ENCODE peak calls at places on chromosomes 6 and 20, in four cellular contexts. N, F, X and Y are unnamed samples.

GRCh38 chr6:35085359-35086281 is 55.5 kb downstream of the TCP11 start:
- DNase-seq in N (no peak), X (no peak), F (no peak), Y (no peak)

GRCh38 chr6:106648651-106649308 is 19.4 kb downstream of the QRSL1 start:
- DNase-seq in X (no peak), N (no peak), F (no peak), Y (no peak)

GRCh38 chr20:7196481-7196880 is 429.0 kb downstream of the BMP2 start:
- DNase-seq in F (no peak), X (peak), N (no peak), Y (no peak)

GRCh38 chr6:11798096-11798495 is 19.5 kb upstream of the ADTRP start:
- DNase-seq in F (no peak), X (no peak), N (no peak), Y (peak)

GRCh38 chr6:144550392-144550791 is 265.3 kb downstream of the UTRN start:
- DNase-seq in F (no peak), X (no peak), N (no peak), Y (no peak)

GRCh38 chr6:19905584-19905983 is 68.4 kb downstream of the ID4 start:
- DNase-seq in X (no peak), N (no peak), F (no peak), Y (no peak)

GRCh38 chr6:94736231-94736630 is 841.1 kb upstream of the MANEA start:
- DNase-seq in X (no peak), N (no peak), F (no peak), Y (no peak)

GRCh38 chr6:25715794-25716193 is 38.7 kb upstream of the SLC17A4 start:
- DNase-seq in X (no peak), N (no peak), F (no peak), Y (no peak)

GRCh38 chr20:34636648-34637047 is 40.2 kb downstream of the PIGU start:
- DNase-seq in X (no peak), F (no peak), N (no peak), Y (no peak)

GRCh38 chr20:46438156-46438750 is 31.8 kb upstream of the ELMO2 start:
- DNase-seq in N (peak), X (no peak), F (no peak), Y (no peak)

GRCh38 chr6:148983986-148984385 is 237.2 kb downstream of the UST start:
- DNase-seq in N (no peak), X (no peak), F (no peak), Y (no peak)

GRCh38 chr6:136415351-136416005 is 125.8 kb upstream of the BCLAF1 start:
- DNase-seq in F (no peak), N (no peak), X (no peak), Y (no peak)

GRCh38 chr6:122734529-122735203 is 44.9 kb upstream of the FABP7 start:
- DNase-seq in F (no peak), N (no peak), X (no peak), Y (no peak)

GRCh38 chr6:93516441-93516840 is 97.1 kb upstream of the EPHA7 start:
- DNase-seq in X (no peak), N (no peak), F (no peak), Y (no peak)

GRCh38 chr20:62370115-62370806 is 3.1 kb upstream of the LAMA5 start:
- DNase-seq in N (peak), F (peak), X (no peak), Y (peak)

GRCh38 chr20:22473293-22473692 is 111.1 kb downstream of the FOXA2 start:
- DNase-seq in F (no peak), X (no peak), N (no peak), Y (no peak)

GRCh38 chr6:122530440-122531046 is 58.9 kb upstream of the SERINC1 start:
- DNase-seq in X (peak), F (no peak), N (peak), Y (peak)

GRCh38 chr6:137870744-137871247 is 3.7 kb downstream of the TNFAIP3 start:
- DNase-seq in N (no peak), F (no peak), X (no peak), Y (no peak)

GRCh38 chr6:169198885-169199284 is 54.8 kb downstream of the THBS2 start:
- DNase-seq in X (no peak), F (no peak), N (no peak), Y (no peak)

GRCh38 chr6:129766959-129767728 is 57.2 kb upstream of the ARHGAP18 start:
- DNase-seq in N (peak), F (no peak), X (no peak), Y (no peak)

GRCh38 chr6:39225543-39225942 is 3.7 kb downstream of the KCNK5 start:
- DNase-seq in F (no peak), N (peak), X (no peak), Y (no peak)

GRCh38 chr6:21325201-21325856 is 268.2 kb upstream of the SOX4 start:
- DNase-seq in F (no peak), X (no peak), N (no peak), Y (no peak)

GRCh38 chr6:143021543-143021942 is 39.1 kb upstream of the AIG1 start:
- DNase-seq in N (no peak), F (no peak), X (no peak), Y (no peak)

GRCh38 chr6:26043389-26044139 is 43.7 kb upstream of the HFE start:
- DNase-seq in X (peak), N (no peak), F (peak), Y (peak)

GRCh38 chr6:75437451-75438185 is 56.0 kb downstream of the FILIP1 start:
- DNase-seq in N (no peak), X (peak), F (no peak), Y (peak)

GRCh38 chr20:1619861-1620444 is at the start of gene SIRPB1:
- DNase-seq in X (no peak), N (peak), F (no peak), Y (no peak)

GRCh38 chr6:26536571-26537159 is 1.5 kb upstream of the HMGN4 start:
- DNase-seq in N (peak), X (no peak), F (no peak), Y (no peak)

GRCh38 chr6:155530219-155530834 is 74.7 kb upstream of the NOX3 start:
- DNase-seq in F (no peak), X (no peak), N (peak), Y (no peak)

GRCh38 chr6:13407709-13408695 is 79.4 kb downstream of the GFOD1 start:
- DNase-seq in F (no peak), X (peak), N (no peak), Y (no peak)

GRCh38 chr6:31402324-31403282 is 792 bp upstream of the MICA start:
- DNase-seq in X (no peak), N (peak), F (no peak), Y (no peak)

GRCh38 chr20:64056889-64057627 is 5.9 kb upstream of the TCEA2 start:
- DNase-seq in X (no peak), N (no peak), F (no peak), Y (no peak)

GRCh38 chr6:170003027-170003426 is 251.6 kb downstream of the ERMARD start:
- DNase-seq in F (no peak), X (no peak), N (no peak), Y (no peak)

GRCh38 chr20:40046703-40047102 is 642.3 kb downstream of the MAFB start:
- DNase-seq in X (no peak), N (no peak), F (no peak), Y (no peak)

DNA sequence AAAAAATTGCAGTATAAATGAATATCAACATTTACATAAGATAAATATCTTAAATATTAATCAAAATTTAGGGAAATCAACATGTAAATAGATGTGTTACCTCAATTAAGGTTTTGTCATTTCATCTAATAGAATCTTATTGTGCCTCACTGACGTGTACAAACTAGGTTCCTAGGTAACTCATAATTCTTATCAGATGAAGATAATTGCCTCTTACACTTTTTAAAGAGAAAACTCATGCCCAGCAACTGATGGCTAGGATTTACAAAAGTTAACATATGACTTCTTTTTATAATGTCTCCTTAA is 49.6 kb downstream of the FRK start:
- DNase-seq in X (no peak), F (no peak), N (no peak), Y (no peak)
- TF ChIP-seq CTCF in X (no peak), F (no peak), N (no peak), Y (no peak)

GRCh38 chr20:9179193-9179802 is 110.4 kb downstream of the PLCB4 start:
- DNase-seq in N (no peak), X (no peak), F (no peak), Y (no peak)
- H3K4me3 ChIP-seq in N (no peak), X (no peak), F (no peak), Y (no peak)

GRCh38 chr6:9801255-9801757 is 613.6 kb downstream of the TFAP2A start:
- DNase-seq in F (no peak), X (no peak), N (no peak), Y (no peak)

DNA sequence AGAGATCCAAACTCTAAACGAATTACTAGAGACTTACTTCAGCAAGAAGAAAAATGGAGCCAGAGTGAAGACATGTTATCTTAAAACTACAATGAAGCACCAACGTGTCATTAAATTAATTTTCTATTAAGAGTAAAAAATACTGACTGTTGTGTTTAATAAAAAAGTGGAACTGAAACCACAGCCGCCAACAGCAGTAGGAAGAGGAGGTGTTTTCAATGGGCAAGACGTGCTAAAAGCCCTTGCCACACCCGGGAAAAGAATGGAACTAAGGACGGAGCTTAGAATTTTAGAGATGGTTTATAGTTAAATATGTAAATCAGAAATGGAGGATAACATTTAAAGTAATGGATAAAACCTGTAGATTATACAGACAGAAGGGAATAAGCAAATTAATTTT is 608.7 kb downstream of the TFAP2A start:
- DNase-seq in N (no peak), X (no peak), F (no peak), Y (no peak)
- TF ChIP-seq CTCF in N (no peak), X (no peak), F (no peak), Y (no peak)

GRCh38 chr6:119314894-119315272 is 34.7 kb downstream of the MAN1A1 start:
- DNase-seq in F (no peak), N (no peak), X (no peak), Y (no peak)
- H3K4me3 ChIP-seq in F (no peak), N (no peak), X (no peak), Y (no peak)

GRCh38 chr6:159726196-159726917 is 949 bp upstream of the WTAP start:
- DNase-seq in F (no peak), N (no peak), X (no peak), Y (no peak)
- TF ChIP-seq CTCF in F (no peak), N (no peak), X (no peak), Y (no peak)

DNA sequence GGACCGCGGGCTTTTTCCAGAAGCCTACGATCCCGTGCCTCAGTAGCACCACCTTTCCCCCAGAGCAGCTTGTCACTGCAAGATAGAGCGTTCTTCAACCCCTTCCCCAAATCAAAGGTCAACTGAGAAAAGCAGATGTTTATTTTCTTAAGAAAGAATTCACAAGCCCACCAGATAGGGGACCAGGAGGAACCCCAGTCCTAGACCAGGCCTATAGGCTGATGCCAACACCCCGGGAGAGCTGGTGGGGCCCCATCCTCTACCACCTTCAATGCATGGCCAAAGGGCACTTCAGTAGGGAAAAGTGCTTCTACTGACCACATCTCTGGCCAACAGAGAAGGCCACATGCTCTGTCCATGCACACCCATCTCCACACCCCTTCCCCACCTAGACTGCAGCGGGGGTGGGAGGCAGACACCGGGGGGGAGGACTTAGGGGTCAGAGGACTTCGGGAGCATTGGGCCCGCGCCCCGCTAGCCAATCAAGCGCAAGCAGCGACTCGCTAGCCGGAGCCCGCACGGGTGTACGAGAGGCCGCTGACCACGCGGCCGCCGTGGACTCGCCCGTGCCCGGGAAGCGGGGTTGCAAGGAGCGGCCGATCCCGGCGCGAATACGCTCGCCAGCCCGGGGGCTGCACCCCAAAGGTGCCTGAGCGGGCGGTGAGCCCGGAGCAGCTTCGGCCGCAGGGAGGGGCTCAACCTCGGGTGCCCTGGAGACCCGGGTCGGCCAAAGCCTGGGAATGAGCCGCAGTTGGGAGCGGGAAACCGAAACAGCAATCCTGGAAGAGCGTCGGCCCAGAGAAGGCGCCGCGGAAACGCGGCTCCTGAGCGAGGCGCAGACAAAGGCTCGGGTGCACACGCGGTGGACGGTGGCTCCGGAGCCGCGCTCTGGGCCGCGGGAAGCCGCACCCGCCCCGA is 2.8 kb downstream of the PDE10A start:
- DNase-seq in X (no peak), F (no peak), N (peak), Y (no peak)
- H3K4me3 ChIP-seq in X (peak), F (peak), N (peak), Y (no peak)

GRCh38 chr6:15447546-15448232 is 201.8 kb downstream of the JARID2 start:
- DNase-seq in F (no peak), X (no peak), N (no peak), Y (no peak)

GRCh38 chr6:15443119-15443518 is 197.2 kb downstream of the JARID2 start:
- DNase-seq in X (peak), N (no peak), F (no peak), Y (peak)

GRCh38 chr6:15444081-15444731 is 198.3 kb downstream of the JARID2 start:
- DNase-seq in N (no peak), F (no peak), X (no peak), Y (no peak)

GRCh38 chr6:15442467-15442866 is 196.6 kb downstream of the JARID2 start:
- DNase-seq in N (no peak), F (no peak), X (no peak), Y (no peak)

GRCh38 chr6:15444881-15445280 is 199.0 kb downstream of the JARID2 start:
- DNase-seq in X (no peak), N (no peak), F (no peak), Y (no peak)
- TF ChIP-seq CTCF in X (peak), N (peak), F (no peak), Y (no peak)

GRCh38 chr6:44269921-44270525 is at the start of gene TMEM151B:
- DNase-seq in X (no peak), F (no peak), N (no peak), Y (no peak)
- H3K4me3 ChIP-seq in X (no peak), F (peak), N (no peak), Y (no peak)

GRCh38 chr20:17730069-17730468 is 30.3 kb downstream of the BANF2 start:
- DNase-seq in X (no peak), N (no peak), F (no peak), Y (no peak)

GRCh38 chr20:17733781-17734304 is 34.1 kb downstream of the BANF2 start:
- DNase-seq in N (no peak), F (no peak), X (no peak), Y (no peak)

GRCh38 chr20:17734374-17734773 is 34.6 kb downstream of the BANF2 start:
- DNase-seq in X (no peak), N (no peak), F (no peak), Y (no peak)

GRCh38 chr20:17732907-17733521 is 33.2 kb downstream of the BANF2 start:
- DNase-seq in N (no peak), X (no peak), F (no peak), Y (no peak)

GRCh38 chr20:17731233-17731632 is 31.5 kb downstream of the BANF2 start:
- DNase-seq in F (no peak), N (no peak), X (no peak), Y (no peak)
- TF ChIP-seq CTCF in F (no peak), N (no peak), X (no peak), Y (no peak)